ENCODE peak calls at places on chromosomes 5 and 9, in ten cellular contexts. R, L, D, S, Q, P, K, A, C and O are unnamed samples.

GRCh38 chr5:75046366-75047142 is 5.8 kb downstream of the GCNT4 start:
- DNase-seq in K (no peak), D (no peak), Q (no peak), S (no peak), R (no peak), P (no peak), L (no peak), C (no peak), A (no peak), O (no peak)

GRCh38 chr5:17604951-17605350 is 968 bp downstream of the TAF11L11 start:
- DNase-seq in A (no peak), S (no peak), C (no peak), L (no peak), D (no peak), P (no peak), Q (no peak), R (no peak), K (no peak), O (no peak)

GRCh38 chr5:171701138-171701537 is 84.5 kb upstream of the SMIM23 start:
- DNase-seq in P (no peak), R (no peak), S (no peak), K (no peak), D (no peak), L (no peak), C (no peak), Q (no peak), A (no peak), O (no peak)

GRCh38 chr5:175805256-175806011 is 65.9 kb upstream of the CPLX2 start:
- DNase-seq in S (no peak), K (no peak), L (no peak), C (no peak), P (no peak), D (no peak), R (no peak), Q (no peak), A (no peak), O (no peak)

GRCh38 chr5:120684213-120684612 is 220.1 kb downstream of the PRR16 start:
- DNase-seq in A (no peak), K (peak; percentile 8), Q (no peak), D (no peak), S (no peak), R (peak; percentile 51), P (no peak), C (no peak), L (no peak), O (no peak)

GRCh38 chr5:39192449-39193160 is 26.8 kb downstream of the FYB1 start:
- DNase-seq in S (no peak), R (no peak), P (no peak), D (no peak), K (no peak), L (no peak), Q (no peak), C (no peak), A (no peak), O (no peak)

GRCh38 chr5:158100373-158100902 is 241.5 kb upstream of the CLINT1 start:
- DNase-seq in Q (no peak), R (peak; percentile 64), A (no peak), K (no peak), P (no peak), L (no peak), C (peak; percentile 43), D (no peak), S (no peak), O (no peak)

GRCh38 chr5:135437796-135438560 is 9.2 kb downstream of the DCANP1 start:
- DNase-seq in C (peak; percentile 92), Q (peak; percentile 91), A (no peak), L (no peak), K (peak; percentile 44), D (no peak), R (peak; percentile 79), P (no peak), S (no peak), O (peak; percentile 67)

GRCh38 chr9:19101203-19101602 is 1.5 kb downstream of the HAUS6 start:
- DNase-seq in R (no peak), A (no peak), P (no peak), S (no peak), D (no peak), C (no peak), L (no peak), Q (no peak), K (no peak), O (no peak)

DNA sequence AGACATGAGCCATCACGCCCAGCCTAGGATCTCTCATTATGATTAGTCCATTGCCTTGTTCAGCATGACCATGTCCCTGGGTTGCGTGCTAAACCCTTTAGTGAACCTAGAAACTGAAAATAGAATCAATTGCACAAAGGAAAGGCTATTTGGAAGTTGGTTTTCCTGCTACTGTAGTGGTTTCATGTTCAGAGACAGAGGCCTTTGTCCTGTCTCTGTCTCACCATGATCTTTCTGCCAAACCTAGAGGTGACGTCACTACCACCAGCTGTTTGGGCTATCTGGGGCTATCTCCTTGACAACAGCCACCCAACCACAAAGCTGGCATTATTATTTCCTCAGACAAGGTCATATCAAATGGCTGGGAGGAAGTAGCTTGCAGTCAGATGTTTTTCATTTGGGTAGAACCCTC is 4.0 kb upstream of the CDK5RAP2 start:
- DNase-seq in L (no peak), A (no peak), D (peak; percentile 28), Q (peak; percentile 68), R (no peak), P (peak; percentile 80), S (peak; percentile 71), C (peak; percentile 95), K (peak; percentile 16), O (peak; percentile 40)
- H3K4me3 ChIP-seq in L (no peak overlapping the region), A (no peak overlapping the region), D (no peak overlapping the region), Q (no peak overlapping the region), R (no peak overlapping the region), P (no peak overlapping the region), S (no peak overlapping the region), C (no peak overlapping the region), K (no peak overlapping the region), O (no peak overlapping the region)

DNA sequence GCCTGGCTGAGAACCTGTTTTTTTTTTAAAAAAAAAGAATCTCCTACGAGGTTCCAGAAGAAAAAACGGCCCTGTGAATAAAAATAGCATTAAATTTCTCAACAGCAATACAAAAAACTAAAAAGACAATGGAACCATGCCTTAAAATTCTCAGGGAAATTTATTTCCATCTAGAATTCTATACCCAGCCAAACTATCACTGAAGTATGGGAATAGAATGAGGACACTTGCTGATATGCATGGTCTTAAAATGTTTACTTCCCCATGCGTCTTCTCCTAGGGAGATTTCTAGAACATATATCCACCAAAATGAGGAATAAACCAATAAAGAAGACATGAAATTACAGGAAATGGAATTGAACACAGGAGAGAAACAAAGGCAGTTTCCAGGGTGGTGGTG is 16.5 kb upstream of the NSMF start:
- DNase-seq in C (no peak), S (no peak), A (no peak), R (no peak), Q (no peak), K (no peak), P (no peak), D (no peak), L (no peak), O (no peak)
- H3K9me3 ChIP-seq in C (peaks cover 3% of the 10 kb centered on the region), S (peaks cover 17% of the 10 kb centered on the region), A (peaks cover 17% of the 10 kb centered on the region), R (no peaks in the 10 kb centered on the region), Q (peaks cover 11% of the 10 kb centered on the region), K (peaks cover 11% of the 10 kb centered on the region), P (peaks cover 2% of the 10 kb centered on the region), D (no peaks in the 10 kb centered on the region), L (no peaks in the 10 kb centered on the region), O (peaks cover 14% of the 10 kb centered on the region)

DNA sequence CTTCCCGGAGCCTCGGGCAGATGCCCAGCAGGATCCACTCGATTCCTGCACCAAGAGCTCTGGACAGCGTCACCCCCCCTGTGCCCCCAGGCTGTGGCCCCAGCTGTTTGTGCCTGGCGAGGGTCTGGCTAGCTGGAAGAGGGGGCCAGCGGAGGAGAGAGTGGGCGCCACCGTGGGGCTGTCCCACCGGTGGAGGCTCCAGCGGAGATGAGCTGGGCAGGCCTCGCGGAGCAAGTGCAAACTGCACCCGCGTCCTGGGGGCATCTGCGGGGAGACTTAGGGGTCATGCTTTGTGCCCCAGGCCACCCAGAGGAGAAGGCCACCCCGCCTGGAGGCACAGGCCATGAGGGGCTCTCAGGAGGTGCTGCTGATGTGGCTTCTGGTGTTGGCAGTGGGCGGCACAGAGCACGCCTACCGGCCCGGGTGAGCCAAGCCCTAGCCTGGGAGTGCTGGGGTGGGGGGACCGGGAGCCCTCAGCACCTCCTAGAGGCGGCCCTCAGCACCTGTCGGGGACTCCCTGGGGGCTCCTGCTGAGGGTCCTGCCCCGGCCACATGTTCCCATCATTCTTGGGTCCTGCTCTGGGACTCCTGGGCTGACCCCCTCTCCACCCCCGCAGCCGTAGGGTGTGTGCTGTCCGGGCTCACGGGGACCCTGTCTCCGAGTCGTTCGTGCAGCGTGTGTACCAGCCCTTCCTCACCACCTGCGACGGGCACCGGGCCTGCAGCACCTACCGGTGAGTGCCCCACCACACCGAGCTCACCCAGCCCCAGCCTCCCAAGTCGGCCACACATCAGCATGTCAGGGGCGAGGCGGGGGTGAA is 5.4 kb downstream of the EGFL7 start:
- DNase-seq in Q (no peak), L (no peak), K (no peak), A (no peak), P (peak; percentile 44), R (no peak), D (no peak), C (no peak), S (no peak), O (no peak)
- TF ChIP-seq CTCF in Q (no peak), L (no peak), K (no peak), A (no peak), P (peak; percentile 23), R (no peak), D (no peak), C (no peak), S (no peak), O (no peak)

DNA sequence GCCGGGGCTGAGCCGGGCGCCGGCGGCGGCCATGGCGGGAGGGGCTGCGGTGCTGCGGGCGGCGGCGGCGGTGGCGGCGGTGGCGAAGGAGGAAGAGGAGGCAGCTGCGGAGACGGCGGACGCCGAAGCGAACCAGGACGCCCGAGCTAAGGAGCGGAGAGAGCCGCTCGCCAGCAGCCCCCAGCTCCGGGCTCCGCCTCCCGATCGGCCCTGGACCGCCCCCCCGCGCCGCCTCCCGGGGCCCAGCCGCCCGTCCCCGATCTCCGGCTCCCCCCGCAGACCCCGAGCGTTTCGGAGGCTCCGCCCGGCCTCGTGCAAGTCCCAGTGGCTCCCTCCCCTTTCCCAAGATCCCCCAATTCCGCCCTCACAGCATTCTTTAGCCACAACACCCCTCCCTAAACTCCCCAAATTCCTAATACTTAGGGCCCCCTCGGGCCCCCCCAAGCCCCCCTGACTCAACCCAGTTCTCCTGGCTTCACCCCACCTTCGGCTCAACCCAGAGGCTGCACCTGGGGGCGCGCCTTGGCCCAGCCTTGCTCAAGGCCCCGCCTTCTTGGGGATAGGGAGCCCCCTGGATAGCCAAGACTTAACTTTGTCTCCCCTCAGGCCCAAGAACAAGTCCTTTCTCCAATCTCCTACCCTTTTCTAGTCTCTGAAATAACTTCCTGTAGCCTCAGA is at the start of gene ASTN2:
- DNase-seq in K (no peak), A (no peak), P (no peak), L (no peak), R (no peak), Q (peak; percentile 61), S (no peak), D (no peak), C (peak; percentile 90), O (no peak)
- H3K4me3 ChIP-seq in K (no peak within 1 kb of the TSS), A (peak within 1 kb of the TSS; percentile 40), P (no peak within 1 kb of the TSS), L (peak within 1 kb of the TSS; percentile 26), R (no peak within 1 kb of the TSS), Q (peak within 1 kb of the TSS; percentile 66), S (peak within 1 kb of the TSS; percentile 47), D (no peak within 1 kb of the TSS), C (no peak within 1 kb of the TSS), O (peak within 1 kb of the TSS; percentile 31)

GRCh38 chr5:116145416-116145815 is 60.6 kb downstream of the COMMD10 start:
- DNase-seq in R (no peak), K (no peak), A (no peak), D (no peak), S (no peak), L (no peak), P (no peak), Q (no peak), C (no peak), O (no peak)
- H3K9me3 ChIP-seq in R (no peaks in the 10 kb centered on the region), K (no peaks in the 10 kb centered on the region), A (no peaks in the 10 kb centered on the region), D (no peaks in the 10 kb centered on the region), S (no peaks in the 10 kb centered on the region), L (no peaks in the 10 kb centered on the region), P (no peaks in the 10 kb centered on the region), Q (peaks cover 3% of the 10 kb centered on the region), C (no peaks in the 10 kb centered on the region), O (no peaks in the 10 kb centered on the region)

GRCh38 chr5:178793156-178793555 is 62.7 kb upstream of the ZNF354A start:
- DNase-seq in A (no peak), Q (no peak), P (no peak), S (peak; percentile 28), R (peak; percentile 63), K (peak; percentile 16), L (no peak), D (no peak), C (no peak), O (peak; percentile 15)
- TF ChIP-seq CTCF in A (peak; percentile 32), Q (peak; percentile 7), P (no peak), S (no peak), R (peak; percentile 69), K (peak; percentile 72), L (no peak), D (peak; percentile 4), C (peak; percentile 11), O (no peak)